ENCODE peak calls at places on chromosomes 2 and 18, in five cellular contexts. One of them, this sample, is unnamed. For H3K27me3, the result is how much of the 10 kb centered on the place peaks cover.

GRCh38 chr2:67880291-67880761 is 182.5 kb downstream of the C1D start:
- DNase-seq in transverse colon: no peak
- DNase-seq in IMR-90: peak
- DNase-seq in tibial nerve: no peak
- DNase-seq in gastrocnemius medialis: no peak
- DNase-seq in this sample: no peak

GRCh38 chr2:11359865-11360264 is 15.4 kb upstream of the ROCK2 start:
- DNase-seq in transverse colon: no peak
- DNase-seq in IMR-90: no peak
- DNase-seq in tibial nerve: no peak
- DNase-seq in gastrocnemius medialis: no peak
- DNase-seq in this sample: no peak

GRCh38 chr2:50546790-50547189 is 485.1 kb downstream of the NRXN1 start:
- DNase-seq in transverse colon: no peak
- DNase-seq in IMR-90: peak
- DNase-seq in tibial nerve: no peak
- DNase-seq in gastrocnemius medialis: no peak
- DNase-seq in this sample: no peak

GRCh38 chr2:163774862-163775261 is 39.1 kb upstream of the FIGN start:
- DNase-seq in transverse colon: no peak
- DNase-seq in IMR-90: peak
- DNase-seq in tibial nerve: no peak
- DNase-seq in gastrocnemius medialis: no peak
- DNase-seq in this sample: no peak

GRCh38 chr2:70643715-70644114 is 90.1 kb upstream of the TGFA start:
- DNase-seq in transverse colon: peak
- DNase-seq in IMR-90: no peak
- DNase-seq in tibial nerve: no peak
- DNase-seq in gastrocnemius medialis: no peak
- DNase-seq in this sample: no peak

GRCh38 chr2:172429351-172429968 is 2.1 kb downstream of the ITGA6 start:
- DNase-seq in transverse colon: no peak
- DNase-seq in IMR-90: peak
- DNase-seq in tibial nerve: no peak
- DNase-seq in gastrocnemius medialis: no peak
- DNase-seq in this sample: peak

GRCh38 chr2:191217580-191217979 is 27.6 kb upstream of the MYO1B start:
- DNase-seq in transverse colon: no peak
- DNase-seq in IMR-90: peak
- DNase-seq in tibial nerve: no peak
- DNase-seq in gastrocnemius medialis: no peak
- DNase-seq in this sample: no peak

GRCh38 chr2:145644820-145645302 is 1124.9 kb upstream of the ZEB2 start:
- DNase-seq in transverse colon: no peak
- DNase-seq in IMR-90: peak
- DNase-seq in tibial nerve: no peak
- DNase-seq in gastrocnemius medialis: no peak
- DNase-seq in this sample: no peak

GRCh38 chr18:9586814-9587213 is 27.5 kb downstream of the PPP4R1 start:
- DNase-seq in transverse colon: no peak
- DNase-seq in IMR-90: no peak
- DNase-seq in tibial nerve: no peak
- DNase-seq in gastrocnemius medialis: no peak
- DNase-seq in this sample: no peak

GRCh38 chr2:76895469-76895868 is 626.7 kb downstream of the LRRTM4 start:
- DNase-seq in transverse colon: no peak
- DNase-seq in IMR-90: peak
- DNase-seq in tibial nerve: no peak
- DNase-seq in gastrocnemius medialis: no peak
- DNase-seq in this sample: no peak

GRCh38 chr2:144128104-144128746 is 391.7 kb downstream of the ZEB2 start:
- DNase-seq in transverse colon: no peak
- DNase-seq in IMR-90: peak
- DNase-seq in tibial nerve: no peak
- DNase-seq in gastrocnemius medialis: no peak
- DNase-seq in this sample: no peak

GRCh38 chr2:240223631-240224030 is 83.2 kb upstream of the OTOS start:
- DNase-seq in transverse colon: no peak
- DNase-seq in IMR-90: no peak
- DNase-seq in tibial nerve: no peak
- DNase-seq in gastrocnemius medialis: no peak
- DNase-seq in this sample: peak
- H3K27me3 ChIP-seq in transverse colon: under half
- H3K27me3 ChIP-seq in IMR-90: under half
- H3K27me3 ChIP-seq in tibial nerve: under half
- H3K27me3 ChIP-seq in gastrocnemius medialis: under half
- H3K27me3 ChIP-seq in this sample: under half

GRCh38 chr2:54863660-54864059 is 140.2 kb downstream of the EML6 start:
- DNase-seq in transverse colon: no peak
- DNase-seq in IMR-90: no peak
- DNase-seq in tibial nerve: no peak
- DNase-seq in gastrocnemius medialis: no peak
- DNase-seq in this sample: no peak

GRCh38 chr2:54866179-54866578 is 142.7 kb downstream of the EML6 start:
- DNase-seq in transverse colon: no peak
- DNase-seq in IMR-90: no peak
- DNase-seq in tibial nerve: no peak
- DNase-seq in gastrocnemius medialis: no peak
- DNase-seq in this sample: no peak

GRCh38 chr2:54867457-54867856 is 144.0 kb downstream of the EML6 start:
- DNase-seq in transverse colon: no peak
- DNase-seq in IMR-90: no peak
- DNase-seq in tibial nerve: no peak
- DNase-seq in gastrocnemius medialis: no peak
- DNase-seq in this sample: no peak

GRCh38 chr2:54864727-54865126 is 141.3 kb downstream of the EML6 start:
- DNase-seq in transverse colon: no peak
- DNase-seq in IMR-90: no peak
- DNase-seq in tibial nerve: no peak
- DNase-seq in gastrocnemius medialis: no peak
- DNase-seq in this sample: no peak

GRCh38 chr2:54866868-54867267 is 143.4 kb downstream of the EML6 start:
- DNase-seq in transverse colon: no peak
- DNase-seq in IMR-90: no peak
- DNase-seq in tibial nerve: no peak
- DNase-seq in gastrocnemius medialis: no peak
- DNase-seq in this sample: no peak
- TF ChIP-seq POLR2A in transverse colon: no peak
- TF ChIP-seq POLR2A in IMR-90: no peak
- TF ChIP-seq POLR2A in tibial nerve: no peak
- TF ChIP-seq POLR2A in gastrocnemius medialis: no peak
- TF ChIP-seq POLR2A in this sample: no peak

GRCh38 chr2:240032406-240033329 is 2.4 kb upstream of the OR6B2 start:
- DNase-seq in transverse colon: no peak
- DNase-seq in IMR-90: no peak
- DNase-seq in tibial nerve: no peak
- DNase-seq in gastrocnemius medialis: no peak
- DNase-seq in this sample: no peak
- H3K27me3 ChIP-seq in transverse colon: under half
- H3K27me3 ChIP-seq in IMR-90: under half
- H3K27me3 ChIP-seq in tibial nerve: under half
- H3K27me3 ChIP-seq in gastrocnemius medialis: under half
- H3K27me3 ChIP-seq in this sample: under half

GRCh38 chr2:201242562-201243277 is 17.6 kb upstream of the CASP8 start:
- DNase-seq in transverse colon: no peak
- DNase-seq in IMR-90: no peak
- DNase-seq in tibial nerve: no peak
- DNase-seq in gastrocnemius medialis: no peak
- DNase-seq in this sample: no peak
- TF ChIP-seq POLR2A in transverse colon: no peak
- TF ChIP-seq POLR2A in IMR-90: no peak
- TF ChIP-seq POLR2A in tibial nerve: no peak
- TF ChIP-seq POLR2A in gastrocnemius medialis: no peak
- TF ChIP-seq POLR2A in this sample: no peak